ENCODE peak calls at places on chromosome 7, in seven cellular contexts. One of them, this sample, is unnamed.

GRCh38 chr7:70040971-70041766 is 442.9 kb downstream of the AUTS2 start:
- DNase-seq in AG04449: no peak
- DNase-seq in PC-9: no peak
- DNase-seq in foreskin fibroblast: peak; percentile 61
- DNase-seq in fibroblast of pulmonary artery: peak; percentile 40
- DNase-seq in dorsolateral prefrontal cortex: no peak
- DNase-seq in sigmoid colon: no peak
- DNase-seq in this sample: no peak

GRCh38 chr7:23907012-23907411 is 197.0 kb downstream of the STK31 start:
- DNase-seq in AG04449: no peak
- DNase-seq in PC-9: no peak
- DNase-seq in foreskin fibroblast: no peak
- DNase-seq in fibroblast of pulmonary artery: peak; percentile 18
- DNase-seq in dorsolateral prefrontal cortex: no peak
- DNase-seq in sigmoid colon: no peak
- DNase-seq in this sample: no peak

GRCh38 chr7:106021211-106022067 is 58.4 kb downstream of the CDHR3 start:
- DNase-seq in AG04449: no peak
- DNase-seq in PC-9: no peak
- DNase-seq in foreskin fibroblast: peak; percentile 60
- DNase-seq in fibroblast of pulmonary artery: no peak
- DNase-seq in dorsolateral prefrontal cortex: no peak
- DNase-seq in sigmoid colon: no peak
- DNase-seq in this sample: no peak

GRCh38 chr7:106180721-106181120 is 68.6 kb upstream of the SYPL1 start:
- DNase-seq in AG04449: no peak
- DNase-seq in PC-9: peak; percentile 42
- DNase-seq in foreskin fibroblast: no peak
- DNase-seq in fibroblast of pulmonary artery: no peak
- DNase-seq in dorsolateral prefrontal cortex: no peak
- DNase-seq in sigmoid colon: no peak
- DNase-seq in this sample: no peak

GRCh38 chr7:2956526-2957368 is 86.9 kb downstream of the CARD11 start:
- DNase-seq in AG04449: peak; percentile 9
- DNase-seq in PC-9: peak; percentile 84
- DNase-seq in foreskin fibroblast: peak; percentile 44
- DNase-seq in fibroblast of pulmonary artery: peak; percentile 72
- DNase-seq in dorsolateral prefrontal cortex: peak; percentile 18
- DNase-seq in sigmoid colon: peak; percentile 34
- DNase-seq in this sample: no peak

GRCh38 chr7:139697031-139697430 is 80.8 kb downstream of the HIPK2 start:
- DNase-seq in AG04449: no peak
- DNase-seq in PC-9: no peak
- DNase-seq in foreskin fibroblast: no peak
- DNase-seq in fibroblast of pulmonary artery: no peak
- DNase-seq in dorsolateral prefrontal cortex: no peak
- DNase-seq in sigmoid colon: no peak
- DNase-seq in this sample: no peak

GRCh38 chr7:157514746-157515145 is 177.9 kb downstream of the DNAJB6 start:
- DNase-seq in AG04449: no peak
- DNase-seq in PC-9: no peak
- DNase-seq in foreskin fibroblast: no peak
- DNase-seq in fibroblast of pulmonary artery: no peak
- DNase-seq in dorsolateral prefrontal cortex: no peak
- DNase-seq in sigmoid colon: no peak
- DNase-seq in this sample: no peak

GRCh38 chr7:116429986-116430619 is 69.4 kb upstream of the CAV2 start:
- DNase-seq in AG04449: no peak
- DNase-seq in PC-9: no peak
- DNase-seq in foreskin fibroblast: no peak
- DNase-seq in fibroblast of pulmonary artery: no peak
- DNase-seq in dorsolateral prefrontal cortex: no peak
- DNase-seq in sigmoid colon: no peak
- DNase-seq in this sample: no peak

GRCh38 chr7:151379534-151380198 is 30.2 kb downstream of the WDR86 start:
- DNase-seq in AG04449: no peak
- DNase-seq in PC-9: no peak
- DNase-seq in foreskin fibroblast: no peak
- DNase-seq in fibroblast of pulmonary artery: no peak
- DNase-seq in dorsolateral prefrontal cortex: no peak
- DNase-seq in sigmoid colon: no peak
- DNase-seq in this sample: no peak

GRCh38 chr7:151775547-151776443 is 101.1 kb downstream of the PRKAG2 start:
- DNase-seq in AG04449: no peak
- DNase-seq in PC-9: no peak
- DNase-seq in foreskin fibroblast: no peak
- DNase-seq in fibroblast of pulmonary artery: no peak
- DNase-seq in dorsolateral prefrontal cortex: no peak
- DNase-seq in sigmoid colon: peak; percentile 44
- DNase-seq in this sample: no peak

GRCh38 chr7:49295136-49295535 is 370.8 kb downstream of the CDC14C start:
- DNase-seq in AG04449: no peak
- DNase-seq in PC-9: no peak
- DNase-seq in foreskin fibroblast: no peak
- DNase-seq in fibroblast of pulmonary artery: peak; percentile 52
- DNase-seq in dorsolateral prefrontal cortex: no peak
- DNase-seq in sigmoid colon: no peak
- DNase-seq in this sample: no peak

DNA sequence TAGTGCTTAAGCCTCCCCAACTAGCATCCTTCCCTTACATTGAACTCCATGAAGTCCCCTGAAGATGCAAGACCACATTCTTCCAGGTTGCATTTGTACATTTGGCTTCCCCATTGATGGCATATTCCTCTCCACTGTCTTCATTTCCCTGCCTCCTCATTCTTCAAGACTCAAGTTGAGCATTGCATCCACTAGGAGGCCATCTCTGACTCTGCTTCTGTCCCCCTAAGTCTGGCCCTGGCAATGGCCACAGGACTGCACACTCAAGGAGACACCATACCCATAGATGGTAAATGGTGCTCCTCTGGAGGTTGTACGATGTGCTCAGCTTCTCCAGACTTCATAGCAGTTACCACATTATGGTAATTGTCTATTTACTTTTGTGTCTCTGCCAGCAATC is 112.5 kb downstream of the PTPRZ1 start:
- DNase-seq in AG04449: no peak
- DNase-seq in PC-9: no peak
- DNase-seq in foreskin fibroblast: no peak
- DNase-seq in fibroblast of pulmonary artery: no peak
- DNase-seq in dorsolateral prefrontal cortex: no peak
- DNase-seq in sigmoid colon: no peak
- DNase-seq in this sample: no peak
- TF ChIP-seq CTCF in AG04449: no peak
- TF ChIP-seq CTCF in PC-9: no peak
- TF ChIP-seq CTCF in foreskin fibroblast: no peak
- TF ChIP-seq CTCF in fibroblast of pulmonary artery: no peak
- TF ChIP-seq CTCF in dorsolateral prefrontal cortex: no peak
- TF ChIP-seq CTCF in sigmoid colon: no peak
- TF ChIP-seq CTCF in this sample: no peak

GRCh38 chr7:84194484-84195260 is at the start of gene SEMA3A:
- DNase-seq in AG04449: no peak
- DNase-seq in PC-9: peak; percentile 50
- DNase-seq in foreskin fibroblast: peak; percentile 88
- DNase-seq in fibroblast of pulmonary artery: peak; percentile 83
- DNase-seq in dorsolateral prefrontal cortex: no peak
- DNase-seq in sigmoid colon: peak; percentile 84
- DNase-seq in this sample: peak; percentile 58

GRCh38 chr7:84191261-84191660 is 3.3 kb downstream of the SEMA3A start:
- DNase-seq in AG04449: no peak
- DNase-seq in PC-9: no peak
- DNase-seq in foreskin fibroblast: peak; percentile 37
- DNase-seq in fibroblast of pulmonary artery: no peak
- DNase-seq in dorsolateral prefrontal cortex: no peak
- DNase-seq in sigmoid colon: no peak
- DNase-seq in this sample: no peak

GRCh38 chr7:84193787-84194186 is 802 bp downstream of the SEMA3A start:
- DNase-seq in AG04449: no peak
- DNase-seq in PC-9: no peak
- DNase-seq in foreskin fibroblast: no peak
- DNase-seq in fibroblast of pulmonary artery: no peak
- DNase-seq in dorsolateral prefrontal cortex: no peak
- DNase-seq in sigmoid colon: no peak
- DNase-seq in this sample: no peak

GRCh38 chr7:84190016-84190705 is 4.4 kb downstream of the SEMA3A start:
- DNase-seq in AG04449: no peak
- DNase-seq in PC-9: no peak
- DNase-seq in foreskin fibroblast: peak; percentile 67
- DNase-seq in fibroblast of pulmonary artery: no peak
- DNase-seq in dorsolateral prefrontal cortex: no peak
- DNase-seq in sigmoid colon: no peak
- DNase-seq in this sample: no peak

GRCh38 chr7:84191842-84192241 is 2.7 kb downstream of the SEMA3A start:
- DNase-seq in AG04449: no peak
- DNase-seq in PC-9: no peak
- DNase-seq in foreskin fibroblast: peak; percentile 58
- DNase-seq in fibroblast of pulmonary artery: no peak
- DNase-seq in dorsolateral prefrontal cortex: no peak
- DNase-seq in sigmoid colon: no peak
- DNase-seq in this sample: no peak
- H3K4me3 ChIP-seq in AG04449: peak overlapping the region; percentile 1
- H3K4me3 ChIP-seq in PC-9: no peak overlapping the region
- H3K4me3 ChIP-seq in foreskin fibroblast: peak overlapping the region; percentile 77
- H3K4me3 ChIP-seq in fibroblast of pulmonary artery: no peak overlapping the region
- H3K4me3 ChIP-seq in dorsolateral prefrontal cortex: no peak overlapping the region
- H3K4me3 ChIP-seq in sigmoid colon: peak overlapping the region; percentile 50
- H3K4me3 ChIP-seq in this sample: no peak overlapping the region

DNA sequence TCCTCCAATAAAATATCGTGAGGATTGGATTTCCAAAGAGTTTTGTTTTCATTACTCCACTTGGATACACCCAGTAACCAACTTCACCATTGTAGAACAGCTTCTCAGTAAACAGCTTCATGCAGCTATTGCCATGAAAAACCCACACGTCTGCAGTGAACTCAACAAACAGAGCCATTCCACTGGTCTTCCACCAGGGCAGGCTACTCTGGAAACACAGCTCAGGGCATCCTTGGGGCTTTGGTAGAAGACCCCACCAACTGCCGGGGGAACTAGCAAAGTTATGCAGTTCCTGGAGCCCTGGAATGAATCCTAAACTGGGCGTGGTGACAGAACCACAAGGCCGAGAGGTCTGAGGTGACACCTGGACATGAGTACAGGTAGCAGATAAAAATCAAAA is 77.4 kb downstream of the CALN1 start:
- DNase-seq in AG04449: no peak
- DNase-seq in PC-9: no peak
- DNase-seq in foreskin fibroblast: no peak
- DNase-seq in fibroblast of pulmonary artery: no peak
- DNase-seq in dorsolateral prefrontal cortex: no peak
- DNase-seq in sigmoid colon: no peak
- DNase-seq in this sample: no peak
- TF ChIP-seq CTCF in AG04449: no peak
- TF ChIP-seq CTCF in PC-9: no peak
- TF ChIP-seq CTCF in foreskin fibroblast: no peak
- TF ChIP-seq CTCF in fibroblast of pulmonary artery: no peak
- TF ChIP-seq CTCF in dorsolateral prefrontal cortex: no peak
- TF ChIP-seq CTCF in sigmoid colon: no peak
- TF ChIP-seq CTCF in this sample: no peak

GRCh38 chr7:73832806-73833205 is 2.0 kb downstream of the CLDN4 start:
- DNase-seq in AG04449: no peak
- DNase-seq in PC-9: no peak
- DNase-seq in foreskin fibroblast: no peak
- DNase-seq in fibroblast of pulmonary artery: no peak
- DNase-seq in dorsolateral prefrontal cortex: no peak
- DNase-seq in sigmoid colon: no peak
- DNase-seq in this sample: no peak
- H3K4me3 ChIP-seq in AG04449: no peak overlapping the region
- H3K4me3 ChIP-seq in PC-9: peak overlapping the region; percentile 97
- H3K4me3 ChIP-seq in foreskin fibroblast: no peak overlapping the region
- H3K4me3 ChIP-seq in fibroblast of pulmonary artery: no peak overlapping the region
- H3K4me3 ChIP-seq in dorsolateral prefrontal cortex: no peak overlapping the region
- H3K4me3 ChIP-seq in sigmoid colon: no peak overlapping the region
- H3K4me3 ChIP-seq in this sample: no peak overlapping the region

GRCh38 chr7:134695321-134695860 is 48.7 kb downstream of the BPGM start:
- DNase-seq in AG04449: peak; percentile 73
- DNase-seq in PC-9: no peak
- DNase-seq in foreskin fibroblast: peak; percentile 83
- DNase-seq in fibroblast of pulmonary artery: no peak
- DNase-seq in dorsolateral prefrontal cortex: no peak
- DNase-seq in sigmoid colon: no peak
- DNase-seq in this sample: no peak

GRCh38 chr7:134693256-134693655 is 46.6 kb downstream of the BPGM start:
- DNase-seq in AG04449: peak; percentile 80
- DNase-seq in PC-9: no peak
- DNase-seq in foreskin fibroblast: peak; percentile 97
- DNase-seq in fibroblast of pulmonary artery: peak; percentile 74
- DNase-seq in dorsolateral prefrontal cortex: no peak
- DNase-seq in sigmoid colon: no peak
- DNase-seq in this sample: no peak

GRCh38 chr7:134694767-134695166 is 48.1 kb downstream of the BPGM start:
- DNase-seq in AG04449: no peak
- DNase-seq in PC-9: no peak
- DNase-seq in foreskin fibroblast: no peak
- DNase-seq in fibroblast of pulmonary artery: no peak
- DNase-seq in dorsolateral prefrontal cortex: no peak
- DNase-seq in sigmoid colon: no peak
- DNase-seq in this sample: no peak

GRCh38 chr7:134696261-134696660 is 49.6 kb downstream of the BPGM start:
- DNase-seq in AG04449: no peak
- DNase-seq in PC-9: no peak
- DNase-seq in foreskin fibroblast: no peak
- DNase-seq in fibroblast of pulmonary artery: no peak
- DNase-seq in dorsolateral prefrontal cortex: no peak
- DNase-seq in sigmoid colon: no peak
- DNase-seq in this sample: no peak

DNA sequence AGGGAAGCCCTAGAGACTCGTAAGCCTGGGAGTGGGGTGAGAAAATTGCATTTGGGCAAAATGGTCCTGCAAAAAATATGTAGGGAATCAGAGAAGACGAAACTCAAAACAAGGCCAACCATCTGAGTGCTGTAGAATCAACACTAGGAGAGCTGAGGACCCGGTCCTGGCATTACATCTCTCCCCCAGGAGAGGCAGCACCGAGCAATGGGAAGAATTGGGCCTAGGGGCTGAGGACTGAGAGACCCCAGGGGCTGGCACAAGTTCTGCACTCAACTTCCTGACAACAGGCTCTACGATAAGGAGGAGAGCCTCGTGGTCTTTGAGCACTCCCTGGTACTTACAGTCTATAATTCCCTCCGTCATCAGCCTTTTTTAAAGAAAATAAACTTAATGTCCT is 47.6 kb downstream of the BPGM start:
- DNase-seq in AG04449: no peak
- DNase-seq in PC-9: no peak
- DNase-seq in foreskin fibroblast: no peak
- DNase-seq in fibroblast of pulmonary artery: no peak
- DNase-seq in dorsolateral prefrontal cortex: no peak
- DNase-seq in sigmoid colon: no peak
- DNase-seq in this sample: no peak
- TF ChIP-seq CTCF in AG04449: peak; percentile 32
- TF ChIP-seq CTCF in PC-9: peak; percentile 31
- TF ChIP-seq CTCF in foreskin fibroblast: peak; percentile 18
- TF ChIP-seq CTCF in fibroblast of pulmonary artery: peak; percentile 41
- TF ChIP-seq CTCF in dorsolateral prefrontal cortex: no peak
- TF ChIP-seq CTCF in sigmoid colon: no peak
- TF ChIP-seq CTCF in this sample: peak; percentile 33

DNA sequence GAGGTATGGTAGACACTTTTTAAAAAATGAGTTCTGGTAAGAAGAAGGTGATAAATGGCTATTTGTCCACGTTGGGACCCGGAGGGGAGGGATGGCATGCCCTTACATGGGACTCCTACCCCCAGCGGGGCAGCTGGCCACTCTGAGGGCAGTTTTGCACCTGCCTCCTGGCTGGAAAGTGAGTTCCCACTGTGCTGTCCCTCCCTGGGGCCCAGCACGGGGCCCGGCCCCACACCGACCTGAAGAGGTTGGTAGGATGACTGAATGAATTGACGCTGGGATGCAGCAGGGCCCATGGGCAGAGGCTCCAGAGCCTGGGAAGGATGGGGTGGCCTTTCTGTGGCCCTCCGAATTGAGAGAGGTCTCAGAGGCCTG is 592 bp upstream of the AEBP1 start:
- DNase-seq in AG04449: no peak
- DNase-seq in PC-9: no peak
- DNase-seq in foreskin fibroblast: no peak
- DNase-seq in fibroblast of pulmonary artery: no peak
- DNase-seq in dorsolateral prefrontal cortex: no peak
- DNase-seq in sigmoid colon: no peak
- DNase-seq in this sample: no peak
- H3K4me3 ChIP-seq in AG04449: no peak overlapping the region
- H3K4me3 ChIP-seq in PC-9: no peak overlapping the region
- H3K4me3 ChIP-seq in foreskin fibroblast: no peak overlapping the region
- H3K4me3 ChIP-seq in fibroblast of pulmonary artery: no peak overlapping the region
- H3K4me3 ChIP-seq in dorsolateral prefrontal cortex: no peak overlapping the region
- H3K4me3 ChIP-seq in sigmoid colon: peak overlapping the region; percentile 50
- H3K4me3 ChIP-seq in this sample: no peak overlapping the region

This sample was measured in GM12865.